ENCODE peak calls at places on chromosome 21, in ten cellular contexts. One of them, this sample, is unnamed. For H3K27me3 and H3K4me1, the result is how much of the 10 kb centered on the place peaks cover.

GRCh38 chr21:31041295-31042079 is 3.2 kb upstream of the KRTAP19-8 start:
- DNase-seq in HepG2: no peak
- DNase-seq in CD8-positive, alpha-beta T cell: no peak
- DNase-seq in NT2/D1: no peak
- DNase-seq in tibial nerve: no peak
- DNase-seq in Panc1: no peak
- DNase-seq in BE2C: no peak
- DNase-seq in mammary epithelial cell: no peak
- DNase-seq in mesenchymal stem cell: no peak
- DNase-seq in colonic mucosa: no peak
- DNase-seq in this sample: no peak

GRCh38 chr21:36156815-36157670 is at the start of gene DOP1B:
- DNase-seq in HepG2: no peak
- DNase-seq in CD8-positive, alpha-beta T cell: peak
- DNase-seq in NT2/D1: no peak
- DNase-seq in tibial nerve: no peak
- DNase-seq in Panc1: no peak
- DNase-seq in BE2C: peak
- DNase-seq in mammary epithelial cell: no peak
- DNase-seq in mesenchymal stem cell: no peak
- DNase-seq in colonic mucosa: peak
- DNase-seq in this sample: no peak

GRCh38 chr21:27564684-27565280 is 597.9 kb upstream of the ADAMTS5 start:
- DNase-seq in HepG2: no peak
- DNase-seq in CD8-positive, alpha-beta T cell: no peak
- DNase-seq in NT2/D1: peak
- DNase-seq in tibial nerve: peak
- DNase-seq in Panc1: no peak
- DNase-seq in BE2C: peak
- DNase-seq in mammary epithelial cell: peak
- DNase-seq in mesenchymal stem cell: peak
- DNase-seq in colonic mucosa: peak
- DNase-seq in this sample: no peak

GRCh38 chr21:25273945-25274344 is 333.3 kb downstream of the MRPL39 start:
- DNase-seq in HepG2: no peak
- DNase-seq in CD8-positive, alpha-beta T cell: no peak
- DNase-seq in NT2/D1: no peak
- DNase-seq in tibial nerve: no peak
- DNase-seq in Panc1: no peak
- DNase-seq in BE2C: no peak
- DNase-seq in mammary epithelial cell: no peak
- DNase-seq in mesenchymal stem cell: no peak
- DNase-seq in colonic mucosa: no peak
- DNase-seq in this sample: no peak

GRCh38 chr21:40696246-40696645 is 150.7 kb downstream of the DSCAM start:
- DNase-seq in HepG2: no peak
- DNase-seq in CD8-positive, alpha-beta T cell: no peak
- DNase-seq in NT2/D1: no peak
- DNase-seq in tibial nerve: no peak
- DNase-seq in Panc1: no peak
- DNase-seq in BE2C: no peak
- DNase-seq in mammary epithelial cell: peak
- DNase-seq in mesenchymal stem cell: no peak
- DNase-seq in colonic mucosa: no peak
- DNase-seq in this sample: no peak

GRCh38 chr21:31893841-31894240 is 21.0 kb downstream of the HUNK start:
- DNase-seq in HepG2: no peak
- DNase-seq in CD8-positive, alpha-beta T cell: no peak
- DNase-seq in NT2/D1: no peak
- DNase-seq in tibial nerve: no peak
- DNase-seq in Panc1: no peak
- DNase-seq in BE2C: no peak
- DNase-seq in mammary epithelial cell: no peak
- DNase-seq in mesenchymal stem cell: no peak
- DNase-seq in colonic mucosa: no peak
- DNase-seq in this sample: no peak

GRCh38 chr21:43775795-43776430 is at the start of gene CSTB:
- DNase-seq in HepG2: peak
- DNase-seq in CD8-positive, alpha-beta T cell: peak
- DNase-seq in NT2/D1: peak
- DNase-seq in tibial nerve: peak
- DNase-seq in Panc1: no peak
- DNase-seq in BE2C: peak
- DNase-seq in mammary epithelial cell: peak
- DNase-seq in mesenchymal stem cell: peak
- DNase-seq in colonic mucosa: peak
- DNase-seq in this sample: peak

GRCh38 chr21:15063081-15063820 is 1.5 kb downstream of the NRIP1 start:
- DNase-seq in HepG2: peak
- DNase-seq in CD8-positive, alpha-beta T cell: peak
- DNase-seq in NT2/D1: no peak
- DNase-seq in tibial nerve: no peak
- DNase-seq in Panc1: no peak
- DNase-seq in BE2C: peak
- DNase-seq in mammary epithelial cell: peak
- DNase-seq in mesenchymal stem cell: peak
- DNase-seq in colonic mucosa: peak
- DNase-seq in this sample: no peak

GRCh38 chr21:31218830-31219608 is 125.0 kb downstream of the TIAM1 start:
- DNase-seq in HepG2: no peak
- DNase-seq in CD8-positive, alpha-beta T cell: no peak
- DNase-seq in NT2/D1: no peak
- DNase-seq in tibial nerve: peak
- DNase-seq in Panc1: no peak
- DNase-seq in BE2C: no peak
- DNase-seq in mammary epithelial cell: peak
- DNase-seq in mesenchymal stem cell: no peak
- DNase-seq in colonic mucosa: peak
- DNase-seq in this sample: peak

GRCh38 chr21:35578350-35578782 is 482.0 kb downstream of the SETD4 start:
- DNase-seq in HepG2: no peak
- DNase-seq in CD8-positive, alpha-beta T cell: no peak
- DNase-seq in NT2/D1: no peak
- DNase-seq in tibial nerve: no peak
- DNase-seq in Panc1: no peak
- DNase-seq in BE2C: no peak
- DNase-seq in mammary epithelial cell: peak
- DNase-seq in mesenchymal stem cell: peak
- DNase-seq in colonic mucosa: no peak
- DNase-seq in this sample: no peak

GRCh38 chr21:26715878-26716506 is 129.2 kb downstream of the ADAMTS1 start:
- DNase-seq in HepG2: peak
- DNase-seq in CD8-positive, alpha-beta T cell: no peak
- DNase-seq in NT2/D1: peak
- DNase-seq in tibial nerve: peak
- DNase-seq in Panc1: no peak
- DNase-seq in BE2C: peak
- DNase-seq in mammary epithelial cell: peak
- DNase-seq in mesenchymal stem cell: peak
- DNase-seq in colonic mucosa: peak
- DNase-seq in this sample: no peak

GRCh38 chr21:43921979-43922945 is 57.2 kb downstream of the AGPAT3 start:
- DNase-seq in HepG2: no peak
- DNase-seq in CD8-positive, alpha-beta T cell: peak
- DNase-seq in NT2/D1: no peak
- DNase-seq in tibial nerve: no peak
- DNase-seq in Panc1: no peak
- DNase-seq in BE2C: peak
- DNase-seq in mammary epithelial cell: no peak
- DNase-seq in mesenchymal stem cell: peak
- DNase-seq in colonic mucosa: no peak
- DNase-seq in this sample: no peak

GRCh38 chr21:17660449-17660848 is 47.7 kb upstream of the BTG3 start:
- DNase-seq in HepG2: no peak
- DNase-seq in CD8-positive, alpha-beta T cell: no peak
- DNase-seq in NT2/D1: no peak
- DNase-seq in tibial nerve: no peak
- DNase-seq in Panc1: no peak
- DNase-seq in BE2C: no peak
- DNase-seq in mammary epithelial cell: no peak
- DNase-seq in mesenchymal stem cell: no peak
- DNase-seq in colonic mucosa: no peak
- DNase-seq in this sample: no peak

GRCh38 chr21:14877581-14878228 is 187.1 kb downstream of the NRIP1 start:
- DNase-seq in HepG2: peak
- DNase-seq in CD8-positive, alpha-beta T cell: no peak
- DNase-seq in NT2/D1: no peak
- DNase-seq in tibial nerve: no peak
- DNase-seq in Panc1: no peak
- DNase-seq in BE2C: no peak
- DNase-seq in mammary epithelial cell: peak
- DNase-seq in mesenchymal stem cell: no peak
- DNase-seq in colonic mucosa: no peak
- DNase-seq in this sample: no peak

GRCh38 chr21:15688809-15689208 is 41.0 kb upstream of the USP25 start:
- DNase-seq in HepG2: no peak
- DNase-seq in CD8-positive, alpha-beta T cell: no peak
- DNase-seq in NT2/D1: no peak
- DNase-seq in tibial nerve: no peak
- DNase-seq in Panc1: no peak
- DNase-seq in BE2C: no peak
- DNase-seq in mammary epithelial cell: peak
- DNase-seq in mesenchymal stem cell: no peak
- DNase-seq in colonic mucosa: no peak
- DNase-seq in this sample: no peak

GRCh38 chr21:46633561-46633960 is 1.9 kb upstream of the PRMT2 start:
- DNase-seq in HepG2: no peak
- DNase-seq in CD8-positive, alpha-beta T cell: peak
- DNase-seq in NT2/D1: no peak
- DNase-seq in tibial nerve: no peak
- DNase-seq in Panc1: no peak
- DNase-seq in BE2C: no peak
- DNase-seq in mammary epithelial cell: no peak
- DNase-seq in mesenchymal stem cell: no peak
- DNase-seq in colonic mucosa: no peak
- DNase-seq in this sample: no peak

GRCh38 chr21:26127918-26128317 is 42.7 kb downstream of the APP start:
- DNase-seq in HepG2: no peak
- DNase-seq in CD8-positive, alpha-beta T cell: no peak
- DNase-seq in NT2/D1: no peak
- DNase-seq in tibial nerve: no peak
- DNase-seq in Panc1: no peak
- DNase-seq in BE2C: no peak
- DNase-seq in mammary epithelial cell: peak
- DNase-seq in mesenchymal stem cell: peak
- DNase-seq in colonic mucosa: no peak
- DNase-seq in this sample: no peak

DNA sequence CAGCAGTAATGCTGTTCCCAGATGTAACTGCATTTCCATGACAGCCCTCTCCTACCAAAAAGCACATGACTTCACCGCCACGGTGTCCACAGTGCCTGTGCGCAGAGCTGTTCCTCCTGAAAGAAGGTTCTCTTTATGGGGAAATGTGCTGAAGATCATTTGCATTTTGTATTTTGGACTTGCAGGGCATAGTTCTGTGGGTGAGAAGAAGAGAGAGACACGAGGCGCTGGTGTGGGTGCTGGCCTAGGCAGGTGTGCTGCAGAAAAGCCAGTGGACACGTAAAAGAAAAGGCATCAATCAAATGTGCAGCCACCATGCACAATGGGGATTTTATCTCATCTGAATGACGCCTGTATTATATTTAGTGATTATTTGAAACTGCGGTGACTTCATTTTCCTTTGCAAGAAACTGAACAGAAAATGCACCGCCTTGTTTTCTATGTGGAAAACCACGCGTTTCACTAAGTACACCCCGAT is 21.3 kb downstream of the SLC37A1 start:
- DNase-seq in HepG2: no peak
- DNase-seq in CD8-positive, alpha-beta T cell: no peak
- DNase-seq in NT2/D1: no peak
- DNase-seq in tibial nerve: no peak
- DNase-seq in Panc1: no peak
- DNase-seq in BE2C: no peak
- DNase-seq in mammary epithelial cell: no peak
- DNase-seq in mesenchymal stem cell: no peak
- DNase-seq in colonic mucosa: no peak
- DNase-seq in this sample: no peak
- H3K27me3 ChIP-seq in HepG2: under half
- H3K27me3 ChIP-seq in CD8-positive, alpha-beta T cell: under half
- H3K27me3 ChIP-seq in NT2/D1: under half
- H3K27me3 ChIP-seq in tibial nerve: under half
- H3K27me3 ChIP-seq in Panc1: under half
- H3K27me3 ChIP-seq in BE2C: under half
- H3K27me3 ChIP-seq in mammary epithelial cell: under half
- H3K27me3 ChIP-seq in mesenchymal stem cell: under half
- H3K27me3 ChIP-seq in colonic mucosa: under half
- H3K27me3 ChIP-seq in this sample: under half

GRCh38 chr21:45408271-45408791 is 3.4 kb downstream of the COL18A1 start:
- DNase-seq in HepG2: no peak
- DNase-seq in CD8-positive, alpha-beta T cell: no peak
- DNase-seq in NT2/D1: no peak
- DNase-seq in tibial nerve: no peak
- DNase-seq in Panc1: no peak
- DNase-seq in BE2C: no peak
- DNase-seq in mammary epithelial cell: no peak
- DNase-seq in mesenchymal stem cell: no peak
- DNase-seq in colonic mucosa: no peak
- DNase-seq in this sample: no peak
- H3K4me1 ChIP-seq in HepG2: half or more
- H3K4me1 ChIP-seq in CD8-positive, alpha-beta T cell: under half
- H3K4me1 ChIP-seq in NT2/D1: half or more
- H3K4me1 ChIP-seq in tibial nerve: half or more
- H3K4me1 ChIP-seq in Panc1: half or more
- H3K4me1 ChIP-seq in BE2C: under half
- H3K4me1 ChIP-seq in mammary epithelial cell: half or more
- H3K4me1 ChIP-seq in mesenchymal stem cell: half or more
- H3K4me1 ChIP-seq in colonic mucosa: under half
- H3K4me1 ChIP-seq in this sample: half or more

DNA sequence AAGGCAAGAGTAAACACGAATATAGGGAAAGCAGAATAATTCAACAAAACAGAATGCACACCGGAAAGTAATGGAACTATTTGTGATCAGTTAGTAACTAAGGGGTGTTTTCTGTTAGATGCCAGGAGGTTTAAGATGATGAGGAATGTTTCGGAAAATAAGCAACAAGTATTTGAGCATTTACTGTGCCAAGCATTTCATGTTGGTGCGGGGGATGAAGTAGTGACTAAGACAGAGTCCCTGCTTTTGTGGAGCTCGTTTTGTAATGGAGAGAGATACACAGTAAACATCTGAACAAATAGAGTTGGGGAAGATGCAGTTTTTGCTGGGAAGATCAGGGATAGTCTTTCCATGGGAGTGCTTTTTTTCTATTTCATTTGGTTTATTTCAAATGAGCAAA is 78.7 kb downstream of the DYRK1A start:
- DNase-seq in HepG2: no peak
- DNase-seq in CD8-positive, alpha-beta T cell: no peak
- DNase-seq in NT2/D1: no peak
- DNase-seq in tibial nerve: no peak
- DNase-seq in Panc1: no peak
- DNase-seq in BE2C: no peak
- DNase-seq in mammary epithelial cell: no peak
- DNase-seq in mesenchymal stem cell: peak
- DNase-seq in colonic mucosa: no peak
- DNase-seq in this sample: no peak
- H3K27me3 ChIP-seq in HepG2: under half
- H3K27me3 ChIP-seq in CD8-positive, alpha-beta T cell: under half
- H3K27me3 ChIP-seq in NT2/D1: under half
- H3K27me3 ChIP-seq in tibial nerve: under half
- H3K27me3 ChIP-seq in Panc1: under half
- H3K27me3 ChIP-seq in BE2C: under half
- H3K27me3 ChIP-seq in mammary epithelial cell: under half
- H3K27me3 ChIP-seq in mesenchymal stem cell: under half
- H3K27me3 ChIP-seq in colonic mucosa: under half
- H3K27me3 ChIP-seq in this sample: under half

GRCh38 chr21:42525228-42525604 is 11.6 kb downstream of the SLC37A1 start:
- DNase-seq in HepG2: no peak
- DNase-seq in CD8-positive, alpha-beta T cell: no peak
- DNase-seq in NT2/D1: no peak
- DNase-seq in tibial nerve: no peak
- DNase-seq in Panc1: no peak
- DNase-seq in BE2C: no peak
- DNase-seq in mammary epithelial cell: peak
- DNase-seq in mesenchymal stem cell: peak
- DNase-seq in colonic mucosa: no peak
- DNase-seq in this sample: no peak
- H3K4me1 ChIP-seq in HepG2: under half
- H3K4me1 ChIP-seq in CD8-positive, alpha-beta T cell: under half
- H3K4me1 ChIP-seq in NT2/D1: under half
- H3K4me1 ChIP-seq in tibial nerve: under half
- H3K4me1 ChIP-seq in Panc1: under half
- H3K4me1 ChIP-seq in BE2C: under half
- H3K4me1 ChIP-seq in mammary epithelial cell: under half
- H3K4me1 ChIP-seq in mesenchymal stem cell: under half
- H3K4me1 ChIP-seq in colonic mucosa: under half
- H3K4me1 ChIP-seq in this sample: under half